ENCODE peak calls at places on chromosomes 16 and 17, in six cellular contexts. Y, H, S, T, W and C are unnamed samples.

GRCh38 chr17:80604007-80604728 is 59.5 kb downstream of the RPTOR start:
- DNase-seq in W (no peak), Y (no peak), H (no peak), T (no peak), S (no peak), C (no peak)

GRCh38 chr16:60059141-60059540 is 1325.0 kb upstream of the GOT2 start:
- DNase-seq in S (no peak), T (no peak), W (no peak), H (no peak), Y (no peak), C (no peak)

GRCh38 chr16:78551487-78552085 is 452.1 kb downstream of the WWOX start:
- DNase-seq in H (no peak), W (no peak), S (peak), T (no peak), Y (no peak), C (peak)

GRCh38 chr17:49297141-49297540 is 64.9 kb downstream of the ZNF652 start:
- DNase-seq in W (no peak), T (no peak), Y (no peak), H (no peak), S (no peak), C (no peak)

GRCh38 chr17:75590849-75591721 is 3.5 kb downstream of the MYO15B start:
- DNase-seq in H (no peak), Y (no peak), S (no peak), W (no peak), T (no peak), C (no peak)

GRCh38 chr17:38796451-38796850 is 2.9 kb downstream of the PIP4K2B start:
- DNase-seq in Y (peak), H (no peak), T (no peak), S (no peak), W (no peak), C (no peak)

GRCh38 chr16:69863882-69864281 is 87.3 kb upstream of the CLEC18A start:
- DNase-seq in S (no peak), Y (no peak), T (no peak), W (no peak), H (no peak), C (no peak)

GRCh38 chr17:45745843-45746494 is 38.2 kb upstream of the CRHR1 start:
- DNase-seq in S (no peak), T (no peak), W (no peak), Y (no peak), H (no peak), C (no peak)

GRCh38 chr17:81471804-81472456 is 40.7 kb downstream of the ACTG1 start:
- DNase-seq in W (no peak), S (no peak), T (no peak), Y (peak), H (no peak), C (peak)

GRCh38 chr16:65044861-65045260 is 77.0 kb downstream of the CDH11 start:
- DNase-seq in S (no peak), H (no peak), W (no peak), Y (no peak), T (no peak), C (no peak)

GRCh38 chr16:53913920-53914319 is 210.0 kb downstream of the FTO start:
- DNase-seq in Y (no peak), S (no peak), T (no peak), H (no peak), W (no peak), C (no peak)

GRCh38 chr17:18025596-18026407 is 13.2 kb downstream of the ATPAF2 start:
- DNase-seq in W (no peak), H (no peak), Y (no peak), T (peak), S (no peak), C (no peak)

GRCh38 chr16:297832-298231 is 14.9 kb downstream of the PDIA2 start:
- DNase-seq in Y (no peak), W (no peak), H (no peak), T (no peak), S (no peak), C (no peak)

GRCh38 chr16:67105251-67105650 is 4.5 kb upstream of the PHAF1 start:
- DNase-seq in S (no peak), T (no peak), H (no peak), W (no peak), Y (no peak), C (no peak)

GRCh38 chr17:27422601-27423000 is 33.6 kb upstream of the KSR1 start:
- DNase-seq in S (no peak), T (no peak), Y (no peak), W (no peak), H (no peak), C (no peak)

GRCh38 chr17:80761421-80761871 is 216.8 kb downstream of the RPTOR start:
- DNase-seq in S (no peak), W (peak), Y (peak), T (peak), H (no peak), C (no peak)

GRCh38 chr16:53061701-53062159 is 6.9 kb downstream of the CHD9 start:
- DNase-seq in H (no peak), Y (no peak), W (no peak), S (no peak), T (no peak), C (no peak)

GRCh38 chr17:65531508-65532431 is 29.7 kb downstream of the AXIN2 start:
- DNase-seq in H (peak), S (no peak), Y (peak), W (no peak), T (no peak), C (peak)

GRCh38 chr17:38922538-38923291 is 2.7 kb upstream of the LASP1NB start:
- DNase-seq in Y (peak), S (no peak), H (peak), T (peak), W (no peak), C (peak)

GRCh38 chr17:71260366-71260765 is 860.5 kb upstream of the SOX9 start:
- DNase-seq in T (peak), Y (no peak), S (no peak), W (no peak), H (no peak), C (no peak)

GRCh38 chr17:8900626-8901585 is 33.4 kb upstream of the PIK3R6 start:
- DNase-seq in Y (no peak), H (no peak), T (no peak), S (no peak), W (no peak), C (no peak)

GRCh38 chr16:87278191-87279093 is 38.8 kb downstream of the C16orf95 start:
- DNase-seq in T (peak), S (no peak), H (peak), Y (peak), W (no peak), C (no peak)

GRCh38 chr17:66507103-66507923 is 204.9 kb downstream of the PRKCA start:
- DNase-seq in W (no peak), T (peak), S (no peak), H (no peak), Y (no peak), C (no peak)

GRCh38 chr17:45270828-45271418 is 9.0 kb upstream of the SPATA32 start:
- DNase-seq in Y (no peak), T (peak), H (no peak), W (no peak), S (no peak), C (peak)

GRCh38 chr16:4517812-4518211 is 20.8 kb downstream of the CDIP1 start:
- DNase-seq in T (peak), S (no peak), Y (peak), W (no peak), H (no peak), C (peak)

GRCh38 chr17:10073026-10073425 is 125.4 kb downstream of the GAS7 start:
- DNase-seq in Y (no peak), H (peak), T (no peak), S (no peak), W (no peak), C (no peak)

GRCh38 chr16:83676056-83676455 is 131.7 kb upstream of the HSBP1 start:
- DNase-seq in W (no peak), Y (no peak), H (no peak), T (no peak), S (no peak), C (no peak)

GRCh38 chr16:64450170-64450569 is 671.7 kb downstream of the CDH11 start:
- DNase-seq in H (no peak), T (peak), Y (no peak), S (no peak), W (no peak), C (no peak)

GRCh38 chr17:8621585-8621984 is 8.9 kb downstream of the MYH10 start:
- DNase-seq in T (no peak), W (no peak), H (no peak), S (no peak), Y (no peak), C (no peak)

GRCh38 chr17:54085934-54086333 is 263.2 kb downstream of the KIF2B start:
- DNase-seq in T (no peak), Y (peak), S (no peak), W (no peak), H (no peak), C (no peak)

GRCh38 chr17:65013613-65014391 is 42.7 kb downstream of the GNA13 start:
- DNase-seq in Y (peak), W (no peak), S (no peak), H (no peak), T (peak), C (no peak)

GRCh38 chr16:11668590-11669379 is 530 bp downstream of the SNN start:
- DNase-seq in T (no peak), Y (peak), H (peak), S (no peak), W (no peak), C (no peak)

GRCh38 chr17:15351925-15352324 is 10.5 kb upstream of the TEKT3 start:
- DNase-seq in T (peak), Y (peak), S (no peak), H (no peak), W (no peak), C (no peak)

GRCh38 chr17:80191192-80191591 is 21.4 kb downstream of the CARD14 start:
- DNase-seq in Y (no peak), S (no peak), W (no peak), T (no peak), H (no peak), C (no peak)

GRCh38 chr17:39754161-39754957 is 16.6 kb downstream of the GRB7 start:
- DNase-seq in S (peak), H (peak), T (peak), Y (peak), W (peak), C (peak)

GRCh38 chr16:55988013-55988412 is 112.8 kb upstream of the CES5A start:
- DNase-seq in T (no peak), W (no peak), Y (no peak), S (no peak), H (no peak), C (no peak)

GRCh38 chr17:1110844-1111598 is 68.8 kb downstream of the ABR start:
- DNase-seq in W (no peak), H (peak), T (peak), Y (peak), S (no peak), C (no peak)

GRCh38 chr16:25493136-25493811 is 198.5 kb upstream of the HS3ST4 start:
- DNase-seq in H (no peak), W (no peak), S (no peak), Y (no peak), T (no peak), C (no peak)